ENCODE peak calls at places on chromosomes 13 and 19, in four cellular contexts. M, Z, T and N are unnamed samples.

GRCh38 chr19:16660763-16661479 is at the start of gene TMEM38A:
- DNase-seq in Z (no peak), T (peak; percentile 55), M (no peak), N (peak; percentile 37)

GRCh38 chr19:33879818-33880575 is 83.3 kb downstream of the KCTD15 start:
- DNase-seq in T (no peak), Z (no peak), M (no peak), N (peak; percentile 12)

GRCh38 chr13:76944457-76944856 is 3.9 kb upstream of the ACOD1 start:
- DNase-seq in Z (no peak), T (peak; percentile 58), M (peak; percentile 49), N (peak; percentile 81)

GRCh38 chr13:61417171-61417570 is 1.5 kb upstream of the PCDH20 start:
- DNase-seq in M (no peak), T (no peak), Z (no peak), N (no peak)

GRCh38 chr13:33213797-33214196 is 71.8 kb downstream of the STARD13 start:
- DNase-seq in M (no peak), T (no peak), Z (no peak), N (no peak)

GRCh38 chr19:55809381-55810058 is 22.3 kb downstream of the NLRP11 start:
- DNase-seq in Z (peak; percentile 19), M (peak; percentile 9), T (no peak), N (peak; percentile 79)

GRCh38 chr19:9584073-9584833 is at the start of gene ZNF121:
- DNase-seq in T (peak; percentile 69), M (peak; percentile 57), Z (peak; percentile 79), N (peak; percentile 86)

GRCh38 chr19:35742121-35742724 is at the start of gene IGFLR1:
- DNase-seq in M (no peak), T (no peak), Z (no peak), N (no peak)